ENCODE peak calls at places on chromosomes 12 and 14, in eight cellular contexts. O, C, S, R, T, U, M and W are unnamed samples.

GRCh38 chr14:51511265-51511664 is 140.4 kb upstream of the FRMD6 start:
- DNase-seq in U (peak; percentile 25), R (no peak), M (no peak), C (no peak), O (no peak), S (peak; percentile 81), T (no peak), W (no peak)

GRCh38 chr12:78584695-78585094 is 279.9 kb upstream of the SYT1 start:
- DNase-seq in M (no peak), C (no peak), T (no peak), O (no peak), U (no peak), R (no peak), S (no peak), W (no peak)

GRCh38 chr14:52834440-52834842 is 43.0 kb upstream of the GNPNAT1 start:
- DNase-seq in U (peak; percentile 82), M (no peak), R (peak; percentile 63), C (no peak), T (no peak), S (peak; percentile 82), O (peak; percentile 37), W (no peak)

GRCh38 chr14:90604356-90604755 is 207.5 kb downstream of the CALM1 start:
- DNase-seq in C (no peak), U (peak; percentile 56), R (peak; percentile 11), M (no peak), S (no peak), T (no peak), O (no peak), W (no peak)

GRCh38 chr12:71704920-71705319 is 19.0 kb downstream of the TMEM19 start:
- DNase-seq in M (no peak), U (no peak), C (no peak), S (no peak), T (no peak), O (no peak), R (no peak), W (no peak)

GRCh38 chr12:120466560-120467315 is 2.8 kb downstream of the SRSF9 start:
- DNase-seq in M (no peak), S (peak; percentile 38), U (no peak), T (peak; percentile 33), O (no peak), R (no peak), C (peak; percentile 16), W (no peak)

GRCh38 chr12:122437656-122438121 is 15.2 kb upstream of the CLIP1 start:
- DNase-seq in C (no peak), R (no peak), T (no peak), U (peak; percentile 77), O (peak; percentile 60), S (peak; percentile 30), M (peak; percentile 3), W (no peak)

GRCh38 chr12:116927244-116927940 is 16.6 kb downstream of the FBXW8 start:
- DNase-seq in M (no peak), T (no peak), U (no peak), O (no peak), R (no peak), C (no peak), S (no peak), W (no peak)

GRCh38 chr12:63415357-63415756 is 252.9 kb downstream of the DPY19L2 start:
- DNase-seq in M (no peak), C (no peak), R (no peak), U (no peak), S (no peak), O (no peak), T (no peak), W (no peak)